ENCODE peak calls at places on chromosome 12, in five cellular contexts. X, C, P, J and U are unnamed samples.

GRCh38 chr12:34388636-34389377 is 366.5 kb downstream of the ALG10 start:
- DNase-seq in J (no peak), P (no peak), C (no peak), X (peak; percentile 38), U (no peak)

GRCh38 chr12:122467983-122468382 is 32.7 kb downstream of the ZCCHC8 start:
- DNase-seq in C (no peak), P (no peak), J (no peak), X (no peak), U (no peak)

GRCh38 chr12:59596232-59597143 is 659 bp downstream of the SLC16A7 start:
- DNase-seq in J (peak; percentile 73), X (peak; percentile 93), P (no peak), C (no peak), U (peak; percentile 92)

GRCh38 chr12:109695961-109696461 is 17.6 kb upstream of the FAM222A start:
- DNase-seq in X (no peak), C (peak; percentile 58), J (no peak), P (no peak), U (no peak)

GRCh38 chr12:84463756-84464495 is 448.7 kb downstream of the SLC6A15 start:
- DNase-seq in X (no peak), J (no peak), P (no peak), C (no peak), U (no peak)

GRCh38 chr12:15886372-15887042 is 4.3 kb downstream of the STRAP start:
- DNase-seq in C (no peak), J (peak; percentile 15), X (no peak), P (no peak), U (no peak)

GRCh38 chr12:71392521-71393145 is 47.0 kb upstream of the LGR5 start:
- DNase-seq in J (peak; percentile 76), P (no peak), C (peak; percentile 63), X (no peak), U (no peak)

GRCh38 chr12:79661629-79662028 is 29.1 kb downstream of the PAWR start:
- DNase-seq in C (no peak), J (no peak), P (no peak), X (no peak), U (no peak)

GRCh38 chr12:106710143-106710893 is 64.2 kb upstream of the RIC8B start:
- DNase-seq in P (no peak), X (no peak), C (no peak), J (no peak), U (no peak)

GRCh38 chr12:62604856-62605255 is 138.2 kb downstream of the MON2 start:
- DNase-seq in J (peak; percentile 44), C (peak; percentile 32), X (no peak), P (no peak), U (no peak)

GRCh38 chr12:53171725-53172329 is 8.7 kb upstream of the ZNF740 start:
- DNase-seq in X (no peak), J (no peak), P (no peak), C (no peak), U (no peak)

GRCh38 chr12:53170245-53170644 is 10.3 kb upstream of the ZNF740 start:
- DNase-seq in P (no peak), J (no peak), C (no peak), X (no peak), U (no peak)

GRCh38 chr12:53169644-53170043 is 10.9 kb upstream of the ZNF740 start:
- DNase-seq in X (no peak), P (no peak), J (no peak), C (no peak), U (no peak)

GRCh38 chr12:53172352-53172751 is 8.2 kb upstream of the ZNF740 start:
- DNase-seq in P (no peak), X (peak; percentile 87), J (no peak), C (no peak), U (no peak)

GRCh38 chr12:53170876-53171724 is 9.4 kb upstream of the ZNF740 start:
- DNase-seq in C (no peak), P (no peak), X (no peak), J (no peak), U (no peak)
- TF ChIP-seq POLR2A in C (no peak), P (no peak), X (no peak), J (no peak), U (no peak)

GRCh38 chr12:124386661-124387509 is 92.0 kb downstream of the RFLNA start:
- DNase-seq in J (peak; percentile 18), X (no peak), P (no peak), C (no peak), U (no peak)
- H3K4me1 ChIP-seq in J (peaks cover 76% of the 10 kb centered on the region), X (peaks cover 84% of the 10 kb centered on the region), P (peaks cover 6% of the 10 kb centered on the region), C (peaks cover 4% of the 10 kb centered on the region), U (peaks cover 25% of the 10 kb centered on the region)

GRCh38 chr12:27673285-27673684 is 23.0 kb upstream of the REP15 start:
- DNase-seq in J (no peak), C (no peak), X (no peak), P (no peak), U (no peak)

GRCh38 chr12:27671865-27672264 is 24.4 kb upstream of the REP15 start:
- DNase-seq in J (no peak), C (no peak), X (no peak), P (no peak), U (no peak)

GRCh38 chr12:27667540-27667939 is 28.7 kb upstream of the REP15 start:
- DNase-seq in J (no peak), C (no peak), P (no peak), X (no peak), U (no peak)

GRCh38 chr12:27674989-27675388 is 21.3 kb upstream of the REP15 start:
- DNase-seq in C (no peak), P (no peak), X (no peak), J (no peak), U (no peak)

DNA sequence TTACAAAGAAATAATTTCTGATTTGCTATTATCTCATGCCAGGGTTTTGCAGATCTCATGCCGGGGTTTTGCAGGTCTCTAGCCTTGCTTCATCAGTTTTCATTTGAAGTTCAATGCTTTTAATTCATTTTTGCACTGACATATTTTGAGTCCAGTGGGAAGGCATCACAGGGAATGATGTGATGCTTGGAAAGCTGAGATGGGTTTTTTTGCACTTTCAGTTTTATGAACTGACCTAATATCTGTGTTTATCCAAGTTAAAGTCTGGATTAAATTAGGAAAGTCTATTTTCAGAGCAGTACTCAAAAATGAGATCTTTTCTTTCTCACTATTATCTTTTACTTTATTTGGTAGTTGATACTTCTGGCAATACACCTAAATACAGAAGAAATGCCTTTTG is 23.6 kb upstream of the REP15 start:
- DNase-seq in P (no peak), X (no peak), J (no peak), C (no peak), U (no peak)
- H3K27ac ChIP-seq in P (no peak overlapping the region), X (no peak overlapping the region), J (no peak overlapping the region), C (no peak overlapping the region), U (no peak overlapping the region)

GRCh38 chr12:68846811-68847210 is 38.8 kb downstream of the MDM2 start:
- DNase-seq in J (no peak), C (no peak), P (no peak), X (no peak), U (no peak)

GRCh38 chr12:68842784-68843567 is 35.0 kb downstream of the MDM2 start:
- DNase-seq in C (no peak), X (no peak), P (no peak), J (no peak), U (no peak)

GRCh38 chr12:68842123-68842522 is 34.1 kb downstream of the MDM2 start:
- DNase-seq in C (no peak), J (no peak), P (no peak), X (no peak), U (no peak)

GRCh38 chr12:68844318-68844745 is 36.4 kb downstream of the MDM2 start:
- DNase-seq in X (no peak), P (no peak), J (no peak), C (no peak), U (no peak)

GRCh38 chr12:68844788-68845695 is 37.1 kb downstream of the MDM2 start:
- DNase-seq in J (no peak), C (no peak), X (no peak), P (no peak), U (no peak)
- TF ChIP-seq POLR2A in J (no peak), C (peak; percentile 47), X (no peak), P (no peak), U (no peak)

DNA sequence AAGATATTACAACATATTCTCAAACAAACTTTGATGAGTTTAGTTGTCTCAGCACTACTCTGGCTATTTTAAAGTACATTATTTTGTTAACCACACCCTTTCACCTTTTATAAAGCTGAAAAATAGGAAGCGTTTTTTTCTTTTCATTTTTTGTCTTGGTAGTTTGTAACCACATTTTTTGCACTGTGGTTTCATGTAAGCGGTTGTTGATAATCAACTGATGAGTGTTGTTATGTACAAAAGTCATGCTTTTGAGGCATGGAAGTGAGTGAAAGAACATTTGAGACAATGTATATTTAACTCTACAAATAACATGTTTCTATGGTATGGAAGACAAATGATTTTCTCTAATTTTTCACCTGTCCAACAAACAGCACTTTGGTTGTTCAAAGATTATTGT is 52.1 kb upstream of the ATP2B1 start:
- DNase-seq in J (no peak), X (no peak), C (no peak), P (no peak), U (no peak)
- H3K4me1 ChIP-seq in J (peaks cover 7% of the 10 kb centered on the region), X (no peaks in the 10 kb centered on the region), C (peaks cover 16% of the 10 kb centered on the region), P (no peaks in the 10 kb centered on the region), U (no peaks in the 10 kb centered on the region)

GRCh38 chr12:127214196-127214595 is 1052.8 kb upstream of the TMEM132C start:
- DNase-seq in C (no peak), P (no peak), X (no peak), J (no peak), U (no peak)
- H3K27ac ChIP-seq in C (no peak overlapping the region), P (no peak overlapping the region), X (no peak overlapping the region), J (no peak overlapping the region), U (no peak overlapping the region)

DNA sequence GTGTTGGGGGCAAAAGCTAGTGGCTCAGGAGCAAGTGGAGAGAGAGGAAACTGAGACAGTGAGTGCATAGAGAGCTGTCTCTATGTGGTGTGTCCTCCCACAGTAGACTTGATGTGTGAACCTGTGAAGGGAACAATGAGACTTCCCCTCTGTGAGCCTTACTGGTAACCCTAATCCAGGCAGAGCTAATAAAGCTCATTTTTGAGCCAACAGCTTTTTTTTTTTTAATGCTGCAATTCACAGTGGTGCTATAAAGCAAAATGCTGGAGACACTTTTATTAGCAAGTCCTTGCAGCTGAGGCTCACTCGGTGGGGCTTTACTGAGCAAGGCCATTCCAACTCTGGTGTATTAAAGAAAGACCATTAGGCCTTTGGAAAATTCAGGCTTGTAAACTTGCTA is 26.9 kb downstream of the FBXW8 start:
- DNase-seq in P (no peak), J (no peak), X (no peak), C (no peak), U (no peak)
- TF ChIP-seq POLR2A in P (no peak), J (no peak), X (no peak), C (no peak), U (no peak)

GRCh38 chr12:95787274-95787814 is 3.2 kb downstream of the NTN4 start:
- DNase-seq in P (no peak), C (no peak), J (no peak), X (no peak), U (no peak)
- H3K4me1 ChIP-seq in P (no peaks in the 10 kb centered on the region), C (no peaks in the 10 kb centered on the region), J (peaks cover 42% of the 10 kb centered on the region), X (peaks cover 17% of the 10 kb centered on the region), U (peaks cover 7% of the 10 kb centered on the region)